ENCODE peak calls at places on chromosomes 5 and 9, in eight cellular contexts. Y, P, E, K, R, Q, M and S are unnamed samples.

GRCh38 chr5:178334856-178335255 is 102.3 kb upstream of the PHYKPL start:
- DNase-seq in Y (no peak), P (no peak), E (no peak), K (no peak), R (no peak), Q (no peak), M (no peak), S (no peak)

GRCh38 chr5:175629793-175630192 is 28.1 kb upstream of the HRH2 start:
- DNase-seq in Y (no peak), P (no peak), E (no peak), K (no peak), R (no peak), Q (no peak), M (no peak), S (no peak)

GRCh38 chr9:93258419-93258817 is 74.5 kb downstream of the WNK2 start:
- DNase-seq in Y (no peak), P (no peak), E (no peak), K (no peak), R (no peak), Q (no peak), M (no peak), S (peak)

GRCh38 chr9:34577635-34578240 is 11.8 kb downstream of the CNTFR start:
- DNase-seq in Y (no peak), P (no peak), E (no peak), K (no peak), R (no peak), Q (no peak), M (no peak), S (no peak)

GRCh38 chr5:158882236-158882635 is 217.5 kb downstream of the EBF1 start:
- DNase-seq in Y (no peak), P (no peak), E (no peak), K (no peak), R (no peak), Q (no peak), M (no peak), S (no peak)

GRCh38 chr5:125198270-125198974 is 452.0 kb upstream of the ZNF608 start:
- DNase-seq in Y (peak), P (no peak), E (no peak), K (no peak), R (peak), Q (no peak), M (peak), S (peak)

GRCh38 chr5:60196382-60197113 is 303.0 kb upstream of the PDE4D start:
- DNase-seq in Y (peak), P (peak), E (no peak), K (no peak), R (no peak), Q (peak), M (peak), S (no peak)

GRCh38 chr9:113594484-113595299 is 131.2 kb downstream of the RGS3 start:
- DNase-seq in Y (no peak), P (no peak), E (no peak), K (no peak), R (no peak), Q (no peak), M (no peak), S (no peak)

GRCh38 chr5:99020698-99021048 is 91.9 kb upstream of the CHD1 start:
- DNase-seq in Y (peak), P (peak), E (no peak), K (no peak), R (no peak), Q (no peak), M (no peak), S (no peak)

GRCh38 chr9:14670718-14671117 is 22.5 kb downstream of the ZDHHC21 start:
- DNase-seq in Y (peak), P (peak), E (no peak), K (no peak), R (no peak), Q (no peak), M (peak), S (no peak)

GRCh38 chr9:21904371-21904770 is 89.8 kb downstream of the CDKN2A start:
- DNase-seq in Y (peak), P (no peak), E (no peak), K (no peak), R (no peak), Q (no peak), M (peak), S (no peak)

GRCh38 chr5:4781312-4781711 is 358.8 kb upstream of the ADAMTS16 start:
- DNase-seq in Y (no peak), P (no peak), E (no peak), K (no peak), R (no peak), Q (no peak), M (no peak), S (no peak)

GRCh38 chr5:147685991-147686390 is 96.5 kb downstream of the JAKMIP2 start:
- DNase-seq in Y (peak), P (peak), E (no peak), K (no peak), R (no peak), Q (no peak), M (no peak), S (no peak)

GRCh38 chr9:71254592-71255277 is 133.3 kb upstream of the TRPM3 start:
- DNase-seq in Y (no peak), P (no peak), E (no peak), K (no peak), R (no peak), Q (no peak), M (no peak), S (no peak)

GRCh38 chr5:32092938-32093812 is 80.9 kb downstream of the GOLPH3 start:
- DNase-seq in Y (peak), P (peak), E (peak), K (peak), R (peak), Q (no peak), M (peak), S (peak)

GRCh38 chr5:58999804-59000595 is 417.1 kb downstream of the RAB3C start:
- DNase-seq in Y (peak), P (no peak), E (peak), K (no peak), R (no peak), Q (no peak), M (no peak), S (no peak)

GRCh38 chr5:140054086-140054689 is 11.1 kb upstream of the NRG2 start:
- DNase-seq in Y (no peak), P (no peak), E (no peak), K (no peak), R (no peak), Q (no peak), M (no peak), S (no peak)

GRCh38 chr5:74543162-74543995 is 97.1 kb downstream of the ENC1 start:
- DNase-seq in Y (peak), P (peak), E (peak), K (peak), R (no peak), Q (peak), M (peak), S (no peak)

GRCh38 chr5:83387041-83387440 is 84.5 kb upstream of the VCAN start:
- DNase-seq in Y (no peak), P (peak), E (no peak), K (no peak), R (no peak), Q (no peak), M (peak), S (no peak)

GRCh38 chr5:159469496-159470370 is 139.4 kb upstream of the IL12B start:
- DNase-seq in Y (peak), P (peak), E (no peak), K (no peak), R (no peak), Q (no peak), M (no peak), S (peak)

GRCh38 chr5:17058438-17058837 is 122.3 kb upstream of the MYO10 start:
- DNase-seq in Y (no peak), P (peak), E (no peak), K (no peak), R (no peak), Q (no peak), M (peak), S (no peak)

GRCh38 chr9:71886015-71886414 is 25.0 kb downstream of the ABHD17B start:
- DNase-seq in Y (no peak), P (no peak), E (no peak), K (no peak), R (no peak), Q (no peak), M (no peak), S (no peak)

GRCh38 chr5:51202161-51202560 is 181.1 kb upstream of the ISL1 start:
- DNase-seq in Y (no peak), P (no peak), E (no peak), K (no peak), R (no peak), Q (no peak), M (no peak), S (no peak)

GRCh38 chr5:62682059-62682458 is 103.4 kb downstream of the LRRC70 start:
- DNase-seq in Y (no peak), P (no peak), E (no peak), K (no peak), R (no peak), Q (no peak), M (no peak), S (no peak)

GRCh38 chr5:158552241-158552640 is 547.5 kb downstream of the EBF1 start:
- DNase-seq in Y (no peak), P (no peak), E (no peak), K (no peak), R (no peak), Q (no peak), M (no peak), S (no peak)

GRCh38 chr9:96164268-96164683 is 137.7 kb downstream of the HSD17B3 start:
- DNase-seq in Y (no peak), P (no peak), E (no peak), K (no peak), R (no peak), Q (no peak), M (no peak), S (no peak)

GRCh38 chr9:69097053-69097452 is 61.5 kb downstream of the FXN start:
- DNase-seq in Y (peak), P (no peak), E (no peak), K (no peak), R (no peak), Q (peak), M (peak), S (no peak)

GRCh38 chr5:54900906-54901725 is 84.3 kb downstream of the ESM1 start:
- DNase-seq in Y (peak), P (peak), E (no peak), K (no peak), R (no peak), Q (no peak), M (peak), S (no peak)

GRCh38 chr5:108381955-108382783 is at the start of gene FBXL17:
- DNase-seq in Y (peak), P (peak), E (peak), K (peak), R (peak), Q (peak), M (peak), S (peak)

GRCh38 chr9:114282926-114283325 is 40.0 kb upstream of the ORM1 start:
- DNase-seq in Y (peak), P (no peak), E (no peak), K (no peak), R (no peak), Q (no peak), M (peak), S (peak)

GRCh38 chr5:67815455-67816391 is 399.8 kb upstream of the PIK3R1 start:
- DNase-seq in Y (peak), P (peak), E (peak), K (no peak), R (no peak), Q (no peak), M (no peak), S (no peak)

GRCh38 chr5:160565376-160565775 is 143.7 kb downstream of the PTTG1 start:
- DNase-seq in Y (no peak), P (no peak), E (no peak), K (no peak), R (no peak), Q (no peak), M (no peak), S (no peak)

GRCh38 chr5:150511641-150512367 is 3.9 kb downstream of the NDST1 start:
- DNase-seq in Y (peak), P (peak), E (peak), K (no peak), R (no peak), Q (no peak), M (peak), S (no peak)

GRCh38 chr9:122848256-122848943 is 20.0 kb upstream of the PDCL start:
- DNase-seq in Y (no peak), P (no peak), E (no peak), K (no peak), R (no peak), Q (no peak), M (no peak), S (no peak)

GRCh38 chr9:137676998-137677397 is 58.2 kb downstream of the EHMT1 start:
- DNase-seq in Y (no peak), P (no peak), E (no peak), K (no peak), R (no peak), Q (no peak), M (no peak), S (no peak)

GRCh38 chr9:6646028-6646636 is 603 bp upstream of the GLDC start:
- DNase-seq in Y (no peak), P (peak), E (no peak), K (no peak), R (no peak), Q (no peak), M (no peak), S (no peak)

GRCh38 chr5:61344187-61344944 is 12.3 kb downstream of the ZSWIM6 start:
- DNase-seq in Y (no peak), P (no peak), E (no peak), K (no peak), R (no peak), Q (no peak), M (peak), S (no peak)

GRCh38 chr5:115600771-115601170 is 1.5 kb downstream of the TICAM2 start:
- DNase-seq in Y (peak), P (peak), E (no peak), K (no peak), R (no peak), Q (no peak), M (peak), S (no peak)

GRCh38 chr5:68176253-68176652 is 39.3 kb upstream of the PIK3R1 start:
- DNase-seq in Y (no peak), P (no peak), E (no peak), K (no peak), R (no peak), Q (no peak), M (no peak), S (no peak)

GRCh38 chr9:22331533-22331932 is 115.1 kb upstream of the DMRTA1 start:
- DNase-seq in Y (no peak), P (no peak), E (no peak), K (no peak), R (no peak), Q (no peak), M (no peak), S (no peak)

DNA sequence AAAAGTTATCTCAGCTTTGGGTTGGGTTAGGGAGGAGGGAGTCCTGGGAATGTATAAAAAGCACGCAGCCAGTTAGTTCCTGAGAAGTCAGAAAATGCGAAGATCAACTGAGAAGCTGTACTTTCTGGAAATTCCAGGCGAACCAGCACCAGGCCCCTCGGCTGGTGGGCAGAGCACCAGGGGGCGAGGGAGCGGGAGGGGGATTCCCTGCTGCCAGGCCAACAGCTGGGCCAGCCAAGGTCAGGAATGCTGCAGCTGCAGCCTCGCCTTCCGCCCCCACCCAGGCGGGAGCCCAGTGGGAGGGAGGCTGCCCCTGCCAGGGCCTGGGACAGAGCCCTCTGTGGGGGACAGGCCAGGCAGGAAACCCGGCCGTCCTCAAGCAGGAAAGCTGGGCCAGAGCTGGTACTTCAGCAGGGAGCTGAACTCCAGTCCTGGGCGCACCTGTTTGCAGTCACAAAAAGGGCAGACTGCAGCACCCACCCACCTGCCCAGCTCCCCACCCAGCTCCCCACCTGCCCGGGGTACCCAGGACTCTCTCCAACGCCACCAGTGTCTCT is 35.5 kb downstream of the VAV2 start:
- DNase-seq in Y (peak), P (no peak), E (no peak), K (no peak), R (peak), Q (no peak), M (peak), S (no peak)
- H3K4me3 ChIP-seq in Y (no peak), P (no peak), E (no peak), K (no peak), R (peak), Q (no peak), M (no peak), S (no peak)

GRCh38 chr9:77729177-77729576 is 81.1 kb upstream of the GNA14 start:
- DNase-seq in Y (no peak), P (no peak), E (no peak), K (no peak), R (no peak), Q (no peak), M (no peak), S (no peak)
- H2AFZ ChIP-seq in Y (no peak), P (no peak), E (no peak), K (no peak), R (no peak), Q (no peak), M (no peak), S (no peak)

DNA sequence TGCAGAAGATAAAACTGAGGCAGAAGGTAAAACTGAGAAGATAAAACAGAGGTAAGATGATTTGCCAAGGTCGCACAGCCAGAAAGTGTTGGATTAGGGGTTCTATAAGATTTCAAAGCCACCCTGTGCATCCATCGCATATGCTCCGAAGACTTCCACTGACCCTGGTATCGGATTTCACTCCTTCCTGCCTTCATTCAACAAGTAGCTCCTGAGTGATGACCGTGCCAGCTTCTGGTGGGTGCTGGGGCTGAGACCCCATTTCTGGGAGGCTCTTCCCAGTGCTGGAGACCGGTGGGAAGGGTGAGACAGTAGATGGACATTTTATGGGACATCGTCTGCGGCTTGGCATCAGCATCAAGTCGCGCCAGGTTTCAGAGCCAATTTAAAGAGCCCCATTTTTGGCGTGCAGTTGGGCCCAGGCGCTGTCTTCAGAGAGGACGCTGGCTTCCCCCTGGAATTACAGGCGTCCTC is 53.7 kb upstream of the DAB2IP start:
- DNase-seq in Y (no peak), P (no peak), E (no peak), K (no peak), R (no peak), Q (no peak), M (no peak), S (no peak)
- H3K4me3 ChIP-seq in Y (no peak), P (peak), E (no peak), K (peak), R (no peak), Q (no peak), M (no peak), S (no peak)

DNA sequence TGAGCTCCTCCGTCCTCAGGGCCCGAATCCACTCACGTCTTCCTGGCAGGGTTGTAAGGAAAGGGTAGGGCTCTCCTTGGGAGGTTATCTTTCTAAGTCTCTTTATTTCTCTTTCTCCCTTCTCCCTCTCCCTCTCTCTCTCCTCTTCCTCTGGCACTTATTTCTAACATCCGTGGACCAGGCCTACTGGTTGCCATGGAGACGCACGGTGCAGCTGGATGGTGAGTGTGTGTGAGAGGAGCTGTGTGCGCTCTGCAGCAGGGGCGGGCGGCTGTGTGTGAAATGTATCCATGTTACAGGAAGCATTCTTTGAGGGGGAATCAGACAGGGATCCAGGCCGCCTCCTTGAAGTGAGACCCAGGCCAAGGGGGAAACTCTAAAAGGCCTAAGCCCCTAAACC is 32.2 kb downstream of the PCDH1 start:
- DNase-seq in Y (peak), P (no peak), E (peak), K (peak), R (no peak), Q (no peak), M (peak), S (peak)
- H2AFZ ChIP-seq in Y (no peak), P (no peak), E (peak), K (peak), R (no peak), Q (no peak), M (peak), S (no peak)

DNA sequence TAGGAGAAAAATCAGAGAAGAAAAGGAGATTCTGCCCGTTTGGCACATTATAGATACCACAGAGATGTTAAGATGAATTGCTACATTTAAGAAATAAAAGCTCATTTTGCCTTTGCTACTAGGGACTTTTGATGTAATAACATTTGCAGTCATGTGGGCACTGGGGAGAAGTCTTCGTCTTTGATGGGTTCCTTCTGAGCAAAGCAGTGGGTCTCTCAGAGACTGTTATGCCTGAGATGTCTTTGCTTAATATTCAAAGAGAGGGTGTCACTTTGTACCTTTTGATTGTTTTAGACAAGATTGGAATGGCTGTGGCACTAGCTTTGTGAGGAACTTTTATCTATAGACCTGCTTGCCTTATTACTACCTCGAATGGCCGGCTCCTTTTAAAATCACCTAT is 25.0 kb downstream of the SLC25A25 start:
- DNase-seq in Y (no peak), P (no peak), E (no peak), K (no peak), R (no peak), Q (no peak), M (no peak), S (no peak)
- H3K4me3 ChIP-seq in Y (no peak), P (no peak), E (peak), K (no peak), R (no peak), Q (no peak), M (no peak), S (no peak)

GRCh38 chr9:87119328-87119881 is 172.1 kb upstream of the GAS1 start:
- DNase-seq in Y (peak), P (peak), E (no peak), K (no peak), R (no peak), Q (no peak), M (peak), S (no peak)

GRCh38 chr9:87120610-87121009 is 173.3 kb upstream of the GAS1 start:
- DNase-seq in Y (no peak), P (no peak), E (no peak), K (no peak), R (no peak), Q (no peak), M (no peak), S (no peak)

GRCh38 chr9:87123830-87124229 is 176.5 kb upstream of the GAS1 start:
- DNase-seq in Y (no peak), P (no peak), E (no peak), K (no peak), R (no peak), Q (no peak), M (no peak), S (no peak)

GRCh38 chr9:87125819-87126218 is 178.5 kb upstream of the GAS1 start:
- DNase-seq in Y (no peak), P (no peak), E (no peak), K (no peak), R (no peak), Q (no peak), M (no peak), S (no peak)

GRCh38 chr9:87122947-87123685 is 175.8 kb upstream of the GAS1 start:
- DNase-seq in Y (peak), P (no peak), E (no peak), K (no peak), R (no peak), Q (peak), M (peak), S (no peak)
- H2AFZ ChIP-seq in Y (no peak), P (no peak), E (no peak), K (no peak), R (no peak), Q (peak), M (no peak), S (no peak)